ENCODE peak calls at places on chromosomes 13 and 19, in nine cellular contexts. One of them, this sample, is unnamed.

GRCh38 chr19:4183967-4184717 is 1.7 kb downstream of the ANKRD24 start:
- DNase-seq in iris pigment epithelial cell: no peak
- DNase-seq in fibroblast of pulmonary artery: no peak
- DNase-seq in nucleus accumbens: no peak
- DNase-seq in stimulated activated CD4-positive, alpha-beta T cell treated with anti-CD3 and anti-CD28 coated beads, TNF-alpha, amount 100 ng/mL, for 48 hours: no peak
- DNase-seq in C1 segment of cervical spinal cord: no peak
- DNase-seq in stimulated activated CD8-positive, alpha-beta memory T cell treated with anti-CD3 and anti-CD28 coated beads, Interleukin-12 subunit alpha, Interleukin-12 subunit beta, amount 100 ng/mL, for 4 hours: no peak
- DNase-seq in activated CD4-positive, alpha-beta T cell treated with anti-CD3 and anti-CD28 coated beads, Interleukin-2, amount 50 U/mL, for 1 hour: no peak
- DNase-seq in activated B cell treated with CpG ODN at 0.5 μM for 24 hours: no peak
- DNase-seq in this sample: no peak

GRCh38 chr13:73077867-73078266 is 19.1 kb downstream of the KLF5 start:
- DNase-seq in iris pigment epithelial cell: no peak
- DNase-seq in fibroblast of pulmonary artery: no peak
- DNase-seq in nucleus accumbens: no peak
- DNase-seq in stimulated activated CD4-positive, alpha-beta T cell treated with anti-CD3 and anti-CD28 coated beads, TNF-alpha, amount 100 ng/mL, for 48 hours: no peak
- DNase-seq in C1 segment of cervical spinal cord: no peak
- DNase-seq in stimulated activated CD8-positive, alpha-beta memory T cell treated with anti-CD3 and anti-CD28 coated beads, Interleukin-12 subunit alpha, Interleukin-12 subunit beta, amount 100 ng/mL, for 4 hours: no peak
- DNase-seq in activated CD4-positive, alpha-beta T cell treated with anti-CD3 and anti-CD28 coated beads, Interleukin-2, amount 50 U/mL, for 1 hour: no peak
- DNase-seq in activated B cell treated with CpG ODN at 0.5 μM for 24 hours: no peak
- DNase-seq in this sample: no peak

GRCh38 chr19:35248310-35249145 is at the start of gene LSR:
- DNase-seq in iris pigment epithelial cell: no peak
- DNase-seq in fibroblast of pulmonary artery: no peak
- DNase-seq in nucleus accumbens: no peak
- DNase-seq in stimulated activated CD4-positive, alpha-beta T cell treated with anti-CD3 and anti-CD28 coated beads, TNF-alpha, amount 100 ng/mL, for 48 hours: peak; percentile 35
- DNase-seq in C1 segment of cervical spinal cord: no peak
- DNase-seq in stimulated activated CD8-positive, alpha-beta memory T cell treated with anti-CD3 and anti-CD28 coated beads, Interleukin-12 subunit alpha, Interleukin-12 subunit beta, amount 100 ng/mL, for 4 hours: peak; percentile 61
- DNase-seq in activated CD4-positive, alpha-beta T cell treated with anti-CD3 and anti-CD28 coated beads, Interleukin-2, amount 50 U/mL, for 1 hour: peak; percentile 78
- DNase-seq in activated B cell treated with CpG ODN at 0.5 μM for 24 hours: peak; percentile 69
- DNase-seq in this sample: no peak

GRCh38 chr19:14561832-14562351 is 10.0 kb downstream of the NDUFB7 start:
- DNase-seq in iris pigment epithelial cell: peak; percentile 44
- DNase-seq in fibroblast of pulmonary artery: no peak
- DNase-seq in nucleus accumbens: peak; percentile 40
- DNase-seq in stimulated activated CD4-positive, alpha-beta T cell treated with anti-CD3 and anti-CD28 coated beads, TNF-alpha, amount 100 ng/mL, for 48 hours: no peak
- DNase-seq in C1 segment of cervical spinal cord: no peak
- DNase-seq in stimulated activated CD8-positive, alpha-beta memory T cell treated with anti-CD3 and anti-CD28 coated beads, Interleukin-12 subunit alpha, Interleukin-12 subunit beta, amount 100 ng/mL, for 4 hours: no peak
- DNase-seq in activated CD4-positive, alpha-beta T cell treated with anti-CD3 and anti-CD28 coated beads, Interleukin-2, amount 50 U/mL, for 1 hour: no peak
- DNase-seq in activated B cell treated with CpG ODN at 0.5 μM for 24 hours: no peak
- DNase-seq in this sample: no peak

GRCh38 chr19:58559275-58560006 is 1.0 kb upstream of the UBE2M start:
- DNase-seq in iris pigment epithelial cell: peak; percentile 90
- DNase-seq in fibroblast of pulmonary artery: peak; percentile 92
- DNase-seq in nucleus accumbens: no peak
- DNase-seq in stimulated activated CD4-positive, alpha-beta T cell treated with anti-CD3 and anti-CD28 coated beads, TNF-alpha, amount 100 ng/mL, for 48 hours: peak; percentile 62
- DNase-seq in C1 segment of cervical spinal cord: no peak
- DNase-seq in stimulated activated CD8-positive, alpha-beta memory T cell treated with anti-CD3 and anti-CD28 coated beads, Interleukin-12 subunit alpha, Interleukin-12 subunit beta, amount 100 ng/mL, for 4 hours: peak; percentile 54
- DNase-seq in activated CD4-positive, alpha-beta T cell treated with anti-CD3 and anti-CD28 coated beads, Interleukin-2, amount 50 U/mL, for 1 hour: peak; percentile 41
- DNase-seq in activated B cell treated with CpG ODN at 0.5 μM for 24 hours: peak; percentile 59
- DNase-seq in this sample: peak; percentile 92

GRCh38 chr13:95485518-95486144 is 66.9 kb upstream of the CLDN10 start:
- DNase-seq in iris pigment epithelial cell: no peak
- DNase-seq in fibroblast of pulmonary artery: peak; percentile 46
- DNase-seq in nucleus accumbens: no peak
- DNase-seq in stimulated activated CD4-positive, alpha-beta T cell treated with anti-CD3 and anti-CD28 coated beads, TNF-alpha, amount 100 ng/mL, for 48 hours: no peak
- DNase-seq in C1 segment of cervical spinal cord: no peak
- DNase-seq in stimulated activated CD8-positive, alpha-beta memory T cell treated with anti-CD3 and anti-CD28 coated beads, Interleukin-12 subunit alpha, Interleukin-12 subunit beta, amount 100 ng/mL, for 4 hours: no peak
- DNase-seq in activated CD4-positive, alpha-beta T cell treated with anti-CD3 and anti-CD28 coated beads, Interleukin-2, amount 50 U/mL, for 1 hour: no peak
- DNase-seq in activated B cell treated with CpG ODN at 0.5 μM for 24 hours: no peak
- DNase-seq in this sample: no peak

GRCh38 chr19:49876422-49877019 is 634 bp downstream of the AKT1S1 start:
- DNase-seq in iris pigment epithelial cell: peak; percentile 99
- DNase-seq in fibroblast of pulmonary artery: peak; percentile 99
- DNase-seq in nucleus accumbens: peak; percentile 97
- DNase-seq in stimulated activated CD4-positive, alpha-beta T cell treated with anti-CD3 and anti-CD28 coated beads, TNF-alpha, amount 100 ng/mL, for 48 hours: peak; percentile 95
- DNase-seq in C1 segment of cervical spinal cord: peak; percentile 93
- DNase-seq in stimulated activated CD8-positive, alpha-beta memory T cell treated with anti-CD3 and anti-CD28 coated beads, Interleukin-12 subunit alpha, Interleukin-12 subunit beta, amount 100 ng/mL, for 4 hours: peak; percentile 94
- DNase-seq in activated CD4-positive, alpha-beta T cell treated with anti-CD3 and anti-CD28 coated beads, Interleukin-2, amount 50 U/mL, for 1 hour: peak; percentile 97
- DNase-seq in activated B cell treated with CpG ODN at 0.5 μM for 24 hours: peak; percentile 96
- DNase-seq in this sample: peak; percentile 94

GRCh38 chr19:19120308-19121156 is 17.7 kb downstream of the TMEM161A start:
- DNase-seq in iris pigment epithelial cell: peak; percentile 89
- DNase-seq in fibroblast of pulmonary artery: peak; percentile 82
- DNase-seq in nucleus accumbens: peak; percentile 13
- DNase-seq in stimulated activated CD4-positive, alpha-beta T cell treated with anti-CD3 and anti-CD28 coated beads, TNF-alpha, amount 100 ng/mL, for 48 hours: no peak
- DNase-seq in C1 segment of cervical spinal cord: no peak
- DNase-seq in stimulated activated CD8-positive, alpha-beta memory T cell treated with anti-CD3 and anti-CD28 coated beads, Interleukin-12 subunit alpha, Interleukin-12 subunit beta, amount 100 ng/mL, for 4 hours: no peak
- DNase-seq in activated CD4-positive, alpha-beta T cell treated with anti-CD3 and anti-CD28 coated beads, Interleukin-2, amount 50 U/mL, for 1 hour: no peak
- DNase-seq in activated B cell treated with CpG ODN at 0.5 μM for 24 hours: no peak
- DNase-seq in this sample: peak; percentile 94

GRCh38 chr13:50911051-50911690 is 1.6 kb downstream of the RNASEH2B start:
- DNase-seq in iris pigment epithelial cell: peak; percentile 20
- DNase-seq in fibroblast of pulmonary artery: peak; percentile 13
- DNase-seq in nucleus accumbens: no peak
- DNase-seq in stimulated activated CD4-positive, alpha-beta T cell treated with anti-CD3 and anti-CD28 coated beads, TNF-alpha, amount 100 ng/mL, for 48 hours: no peak
- DNase-seq in C1 segment of cervical spinal cord: no peak
- DNase-seq in stimulated activated CD8-positive, alpha-beta memory T cell treated with anti-CD3 and anti-CD28 coated beads, Interleukin-12 subunit alpha, Interleukin-12 subunit beta, amount 100 ng/mL, for 4 hours: no peak
- DNase-seq in activated CD4-positive, alpha-beta T cell treated with anti-CD3 and anti-CD28 coated beads, Interleukin-2, amount 50 U/mL, for 1 hour: no peak
- DNase-seq in activated B cell treated with CpG ODN at 0.5 μM for 24 hours: no peak
- DNase-seq in this sample: no peak

GRCh38 chr13:41827507-41828213 is 133.2 kb downstream of the VWA8 start:
- DNase-seq in iris pigment epithelial cell: peak; percentile 97
- DNase-seq in fibroblast of pulmonary artery: peak; percentile 93
- DNase-seq in nucleus accumbens: no peak
- DNase-seq in stimulated activated CD4-positive, alpha-beta T cell treated with anti-CD3 and anti-CD28 coated beads, TNF-alpha, amount 100 ng/mL, for 48 hours: no peak
- DNase-seq in C1 segment of cervical spinal cord: no peak
- DNase-seq in stimulated activated CD8-positive, alpha-beta memory T cell treated with anti-CD3 and anti-CD28 coated beads, Interleukin-12 subunit alpha, Interleukin-12 subunit beta, amount 100 ng/mL, for 4 hours: no peak
- DNase-seq in activated CD4-positive, alpha-beta T cell treated with anti-CD3 and anti-CD28 coated beads, Interleukin-2, amount 50 U/mL, for 1 hour: no peak
- DNase-seq in activated B cell treated with CpG ODN at 0.5 μM for 24 hours: no peak
- DNase-seq in this sample: no peak

GRCh38 chr13:52010890-52011689 is at the start of gene ATP7B:
- DNase-seq in iris pigment epithelial cell: no peak
- DNase-seq in fibroblast of pulmonary artery: no peak
- DNase-seq in nucleus accumbens: no peak
- DNase-seq in stimulated activated CD4-positive, alpha-beta T cell treated with anti-CD3 and anti-CD28 coated beads, TNF-alpha, amount 100 ng/mL, for 48 hours: peak; percentile 3
- DNase-seq in C1 segment of cervical spinal cord: no peak
- DNase-seq in stimulated activated CD8-positive, alpha-beta memory T cell treated with anti-CD3 and anti-CD28 coated beads, Interleukin-12 subunit alpha, Interleukin-12 subunit beta, amount 100 ng/mL, for 4 hours: peak; percentile 4
- DNase-seq in activated CD4-positive, alpha-beta T cell treated with anti-CD3 and anti-CD28 coated beads, Interleukin-2, amount 50 U/mL, for 1 hour: peak; percentile 6
- DNase-seq in activated B cell treated with CpG ODN at 0.5 μM for 24 hours: no peak
- DNase-seq in this sample: no peak

GRCh38 chr19:51251453-51251790 is 542 bp downstream of the SIGLECL1 start:
- DNase-seq in iris pigment epithelial cell: no peak
- DNase-seq in fibroblast of pulmonary artery: no peak
- DNase-seq in nucleus accumbens: no peak
- DNase-seq in stimulated activated CD4-positive, alpha-beta T cell treated with anti-CD3 and anti-CD28 coated beads, TNF-alpha, amount 100 ng/mL, for 48 hours: no peak
- DNase-seq in C1 segment of cervical spinal cord: no peak
- DNase-seq in stimulated activated CD8-positive, alpha-beta memory T cell treated with anti-CD3 and anti-CD28 coated beads, Interleukin-12 subunit alpha, Interleukin-12 subunit beta, amount 100 ng/mL, for 4 hours: no peak
- DNase-seq in activated CD4-positive, alpha-beta T cell treated with anti-CD3 and anti-CD28 coated beads, Interleukin-2, amount 50 U/mL, for 1 hour: no peak
- DNase-seq in activated B cell treated with CpG ODN at 0.5 μM for 24 hours: no peak
- DNase-seq in this sample: no peak

GRCh38 chr19:44401108-44401786 is at the start of gene ZNF285:
- DNase-seq in iris pigment epithelial cell: peak; percentile 96
- DNase-seq in fibroblast of pulmonary artery: peak; percentile 99
- DNase-seq in nucleus accumbens: no peak
- DNase-seq in stimulated activated CD4-positive, alpha-beta T cell treated with anti-CD3 and anti-CD28 coated beads, TNF-alpha, amount 100 ng/mL, for 48 hours: peak; percentile 32
- DNase-seq in C1 segment of cervical spinal cord: no peak
- DNase-seq in stimulated activated CD8-positive, alpha-beta memory T cell treated with anti-CD3 and anti-CD28 coated beads, Interleukin-12 subunit alpha, Interleukin-12 subunit beta, amount 100 ng/mL, for 4 hours: peak; percentile 54
- DNase-seq in activated CD4-positive, alpha-beta T cell treated with anti-CD3 and anti-CD28 coated beads, Interleukin-2, amount 50 U/mL, for 1 hour: peak; percentile 52
- DNase-seq in activated B cell treated with CpG ODN at 0.5 μM for 24 hours: peak; percentile 75
- DNase-seq in this sample: peak; percentile 93

GRCh38 chr13:98910501-98910951 is 67.3 kb downstream of the DOCK9 start:
- DNase-seq in iris pigment epithelial cell: peak; percentile 88
- DNase-seq in fibroblast of pulmonary artery: peak; percentile 90
- DNase-seq in nucleus accumbens: no peak
- DNase-seq in stimulated activated CD4-positive, alpha-beta T cell treated with anti-CD3 and anti-CD28 coated beads, TNF-alpha, amount 100 ng/mL, for 48 hours: no peak
- DNase-seq in C1 segment of cervical spinal cord: no peak
- DNase-seq in stimulated activated CD8-positive, alpha-beta memory T cell treated with anti-CD3 and anti-CD28 coated beads, Interleukin-12 subunit alpha, Interleukin-12 subunit beta, amount 100 ng/mL, for 4 hours: no peak
- DNase-seq in activated CD4-positive, alpha-beta T cell treated with anti-CD3 and anti-CD28 coated beads, Interleukin-2, amount 50 U/mL, for 1 hour: peak; percentile 8
- DNase-seq in activated B cell treated with CpG ODN at 0.5 μM for 24 hours: no peak
- DNase-seq in this sample: no peak

GRCh38 chr19:5999693-6000092 is 21.8 kb upstream of the RANBP3 start:
- DNase-seq in iris pigment epithelial cell: no peak
- DNase-seq in fibroblast of pulmonary artery: no peak
- DNase-seq in nucleus accumbens: no peak
- DNase-seq in stimulated activated CD4-positive, alpha-beta T cell treated with anti-CD3 and anti-CD28 coated beads, TNF-alpha, amount 100 ng/mL, for 48 hours: no peak
- DNase-seq in C1 segment of cervical spinal cord: no peak
- DNase-seq in stimulated activated CD8-positive, alpha-beta memory T cell treated with anti-CD3 and anti-CD28 coated beads, Interleukin-12 subunit alpha, Interleukin-12 subunit beta, amount 100 ng/mL, for 4 hours: no peak
- DNase-seq in activated CD4-positive, alpha-beta T cell treated with anti-CD3 and anti-CD28 coated beads, Interleukin-2, amount 50 U/mL, for 1 hour: no peak
- DNase-seq in activated B cell treated with CpG ODN at 0.5 μM for 24 hours: no peak
- DNase-seq in this sample: no peak

GRCh38 chr19:17235618-17236413 is 9.8 kb downstream of the OCEL1 start:
- DNase-seq in iris pigment epithelial cell: peak; percentile 81
- DNase-seq in fibroblast of pulmonary artery: peak; percentile 76
- DNase-seq in nucleus accumbens: peak; percentile 48
- DNase-seq in stimulated activated CD4-positive, alpha-beta T cell treated with anti-CD3 and anti-CD28 coated beads, TNF-alpha, amount 100 ng/mL, for 48 hours: peak; percentile 43
- DNase-seq in C1 segment of cervical spinal cord: no peak
- DNase-seq in stimulated activated CD8-positive, alpha-beta memory T cell treated with anti-CD3 and anti-CD28 coated beads, Interleukin-12 subunit alpha, Interleukin-12 subunit beta, amount 100 ng/mL, for 4 hours: peak; percentile 65
- DNase-seq in activated CD4-positive, alpha-beta T cell treated with anti-CD3 and anti-CD28 coated beads, Interleukin-2, amount 50 U/mL, for 1 hour: peak; percentile 75
- DNase-seq in activated B cell treated with CpG ODN at 0.5 μM for 24 hours: peak; percentile 66
- DNase-seq in this sample: no peak

GRCh38 chr13:38350114-38350617 is 515 bp downstream of the UFM1 start:
- DNase-seq in iris pigment epithelial cell: peak; percentile 67
- DNase-seq in fibroblast of pulmonary artery: peak; percentile 64
- DNase-seq in nucleus accumbens: no peak
- DNase-seq in stimulated activated CD4-positive, alpha-beta T cell treated with anti-CD3 and anti-CD28 coated beads, TNF-alpha, amount 100 ng/mL, for 48 hours: peak; percentile 18
- DNase-seq in C1 segment of cervical spinal cord: peak; percentile 14
- DNase-seq in stimulated activated CD8-positive, alpha-beta memory T cell treated with anti-CD3 and anti-CD28 coated beads, Interleukin-12 subunit alpha, Interleukin-12 subunit beta, amount 100 ng/mL, for 4 hours: peak; percentile 22
- DNase-seq in activated CD4-positive, alpha-beta T cell treated with anti-CD3 and anti-CD28 coated beads, Interleukin-2, amount 50 U/mL, for 1 hour: peak; percentile 40
- DNase-seq in activated B cell treated with CpG ODN at 0.5 μM for 24 hours: no peak
- DNase-seq in this sample: no peak

GRCh38 chr13:45092668-45093067 is 27.6 kb upstream of the GTF2F2 start:
- DNase-seq in iris pigment epithelial cell: no peak
- DNase-seq in fibroblast of pulmonary artery: no peak
- DNase-seq in nucleus accumbens: no peak
- DNase-seq in stimulated activated CD4-positive, alpha-beta T cell treated with anti-CD3 and anti-CD28 coated beads, TNF-alpha, amount 100 ng/mL, for 48 hours: no peak
- DNase-seq in C1 segment of cervical spinal cord: no peak
- DNase-seq in stimulated activated CD8-positive, alpha-beta memory T cell treated with anti-CD3 and anti-CD28 coated beads, Interleukin-12 subunit alpha, Interleukin-12 subunit beta, amount 100 ng/mL, for 4 hours: no peak
- DNase-seq in activated CD4-positive, alpha-beta T cell treated with anti-CD3 and anti-CD28 coated beads, Interleukin-2, amount 50 U/mL, for 1 hour: no peak
- DNase-seq in activated B cell treated with CpG ODN at 0.5 μM for 24 hours: no peak
- DNase-seq in this sample: no peak

GRCh38 chr13:97502192-97502591 is 68.2 kb downstream of the RAP2A start:
- DNase-seq in iris pigment epithelial cell: no peak
- DNase-seq in fibroblast of pulmonary artery: peak; percentile 62
- DNase-seq in nucleus accumbens: no peak
- DNase-seq in stimulated activated CD4-positive, alpha-beta T cell treated with anti-CD3 and anti-CD28 coated beads, TNF-alpha, amount 100 ng/mL, for 48 hours: no peak
- DNase-seq in C1 segment of cervical spinal cord: no peak
- DNase-seq in stimulated activated CD8-positive, alpha-beta memory T cell treated with anti-CD3 and anti-CD28 coated beads, Interleukin-12 subunit alpha, Interleukin-12 subunit beta, amount 100 ng/mL, for 4 hours: no peak
- DNase-seq in activated CD4-positive, alpha-beta T cell treated with anti-CD3 and anti-CD28 coated beads, Interleukin-2, amount 50 U/mL, for 1 hour: no peak
- DNase-seq in activated B cell treated with CpG ODN at 0.5 μM for 24 hours: no peak
- DNase-seq in this sample: no peak

GRCh38 chr19:18469245-18470107 is 31.5 kb upstream of the ISYNA1 start:
- DNase-seq in iris pigment epithelial cell: peak; percentile 61
- DNase-seq in fibroblast of pulmonary artery: peak; percentile 77
- DNase-seq in nucleus accumbens: no peak
- DNase-seq in stimulated activated CD4-positive, alpha-beta T cell treated with anti-CD3 and anti-CD28 coated beads, TNF-alpha, amount 100 ng/mL, for 48 hours: peak; percentile 47
- DNase-seq in C1 segment of cervical spinal cord: no peak
- DNase-seq in stimulated activated CD8-positive, alpha-beta memory T cell treated with anti-CD3 and anti-CD28 coated beads, Interleukin-12 subunit alpha, Interleukin-12 subunit beta, amount 100 ng/mL, for 4 hours: peak; percentile 30
- DNase-seq in activated CD4-positive, alpha-beta T cell treated with anti-CD3 and anti-CD28 coated beads, Interleukin-2, amount 50 U/mL, for 1 hour: peak; percentile 62
- DNase-seq in activated B cell treated with CpG ODN at 0.5 μM for 24 hours: peak; percentile 44
- DNase-seq in this sample: peak; percentile 63

GRCh38 chr13:74026753-74027152 is 107.5 kb downstream of the KLF12 start:
- DNase-seq in iris pigment epithelial cell: peak; percentile 61
- DNase-seq in fibroblast of pulmonary artery: peak; percentile 20
- DNase-seq in nucleus accumbens: no peak
- DNase-seq in stimulated activated CD4-positive, alpha-beta T cell treated with anti-CD3 and anti-CD28 coated beads, TNF-alpha, amount 100 ng/mL, for 48 hours: peak; percentile 37
- DNase-seq in C1 segment of cervical spinal cord: no peak
- DNase-seq in stimulated activated CD8-positive, alpha-beta memory T cell treated with anti-CD3 and anti-CD28 coated beads, Interleukin-12 subunit alpha, Interleukin-12 subunit beta, amount 100 ng/mL, for 4 hours: peak; percentile 50
- DNase-seq in activated CD4-positive, alpha-beta T cell treated with anti-CD3 and anti-CD28 coated beads, Interleukin-2, amount 50 U/mL, for 1 hour: peak; percentile 66
- DNase-seq in activated B cell treated with CpG ODN at 0.5 μM for 24 hours: peak; percentile 26
- DNase-seq in this sample: peak; percentile 45

GRCh38 chr19:7494416-7495098 is 5.7 kb upstream of the PEX11G start:
- DNase-seq in iris pigment epithelial cell: no peak
- DNase-seq in fibroblast of pulmonary artery: peak; percentile 21
- DNase-seq in nucleus accumbens: peak; percentile 71
- DNase-seq in stimulated activated CD4-positive, alpha-beta T cell treated with anti-CD3 and anti-CD28 coated beads, TNF-alpha, amount 100 ng/mL, for 48 hours: no peak
- DNase-seq in C1 segment of cervical spinal cord: no peak
- DNase-seq in stimulated activated CD8-positive, alpha-beta memory T cell treated with anti-CD3 and anti-CD28 coated beads, Interleukin-12 subunit alpha, Interleukin-12 subunit beta, amount 100 ng/mL, for 4 hours: no peak
- DNase-seq in activated CD4-positive, alpha-beta T cell treated with anti-CD3 and anti-CD28 coated beads, Interleukin-2, amount 50 U/mL, for 1 hour: no peak
- DNase-seq in activated B cell treated with CpG ODN at 0.5 μM for 24 hours: no peak
- DNase-seq in this sample: no peak